ENCODE peak calls at places on chromosomes 7 and 10, in four cellular contexts. One of them, this sample, is unnamed.
A peak's percentile ranks its signal among the peaks of the same experiment; 100 is the strongest.

GRCh38 chr10:110056822-110057221 is 49.0 kb downstream of the ADD3 start:
- DNase-seq in CD4-positive, alpha-beta T cell: no peak
- DNase-seq in pancreas: no peak
- DNase-seq in cardiac fibroblast: peak; percentile 50
- DNase-seq in this sample: no peak

GRCh38 chr7:73646785-73647724 is 20.6 kb upstream of the VPS37D start:
- DNase-seq in CD4-positive, alpha-beta T cell: no peak
- DNase-seq in pancreas: no peak
- DNase-seq in cardiac fibroblast: no peak
- DNase-seq in this sample: no peak

GRCh38 chr10:28945959-28946358 is 268.6 kb downstream of the BAMBI start:
- DNase-seq in CD4-positive, alpha-beta T cell: no peak
- DNase-seq in pancreas: no peak
- DNase-seq in cardiac fibroblast: no peak
- DNase-seq in this sample: no peak

GRCh38 chr7:94449151-94449725 is 54.5 kb downstream of the COL1A2 start:
- DNase-seq in CD4-positive, alpha-beta T cell: no peak
- DNase-seq in pancreas: no peak
- DNase-seq in cardiac fibroblast: peak; percentile 76
- DNase-seq in this sample: peak; percentile 26

GRCh38 chr10:32237644-32238345 is 109.2 kb downstream of the EPC1 start:
- DNase-seq in CD4-positive, alpha-beta T cell: no peak
- DNase-seq in pancreas: no peak
- DNase-seq in cardiac fibroblast: peak; percentile 49
- DNase-seq in this sample: no peak

GRCh38 chr10:97648557-97649404 is 8.3 kb downstream of the PI4K2A start:
- DNase-seq in CD4-positive, alpha-beta T cell: peak; percentile 7
- DNase-seq in pancreas: no peak
- DNase-seq in cardiac fibroblast: peak; percentile 97
- DNase-seq in this sample: peak; percentile 71

GRCh38 chr10:46090258-46090812 is 44.3 kb upstream of the MSMB start:
- DNase-seq in CD4-positive, alpha-beta T cell: no peak
- DNase-seq in pancreas: no peak
- DNase-seq in cardiac fibroblast: no peak
- DNase-seq in this sample: no peak

GRCh38 chr7:44144426-44144967 is 3.4 kb upstream of the MYL7 start:
- DNase-seq in CD4-positive, alpha-beta T cell: no peak
- DNase-seq in pancreas: no peak
- DNase-seq in cardiac fibroblast: no peak
- DNase-seq in this sample: no peak

GRCh38 chr10:117266400-117266799 is 25.5 kb downstream of the SLC18A2 start:
- DNase-seq in CD4-positive, alpha-beta T cell: no peak
- DNase-seq in pancreas: no peak
- DNase-seq in cardiac fibroblast: no peak
- DNase-seq in this sample: no peak

GRCh38 chr7:15016726-15017125 is 114.2 kb upstream of the DGKB start:
- DNase-seq in CD4-positive, alpha-beta T cell: no peak
- DNase-seq in pancreas: no peak
- DNase-seq in cardiac fibroblast: peak; percentile 5
- DNase-seq in this sample: no peak

GRCh38 chr7:28986028-28986427 is 27.9 kb upstream of the TRIL start:
- DNase-seq in CD4-positive, alpha-beta T cell: no peak
- DNase-seq in pancreas: no peak
- DNase-seq in cardiac fibroblast: no peak
- DNase-seq in this sample: no peak

GRCh38 chr7:45624392-45624760 is 50.2 kb downstream of the ADCY1 start:
- DNase-seq in CD4-positive, alpha-beta T cell: no peak
- DNase-seq in pancreas: no peak
- DNase-seq in cardiac fibroblast: no peak
- DNase-seq in this sample: no peak

GRCh38 chr10:118827466-118828155 is 72.8 kb upstream of the CACUL1 start:
- DNase-seq in CD4-positive, alpha-beta T cell: no peak
- DNase-seq in pancreas: no peak
- DNase-seq in cardiac fibroblast: no peak
- DNase-seq in this sample: no peak
- TF ChIP-seq CTCF in CD4-positive, alpha-beta T cell: peak; percentile 8
- TF ChIP-seq CTCF in pancreas: no peak
- TF ChIP-seq CTCF in cardiac fibroblast: peak; percentile 32
- TF ChIP-seq CTCF in this sample: peak; percentile 7

GRCh38 chr10:69513617-69514016 is 59.6 kb downstream of the NEUROG3 start:
- DNase-seq in CD4-positive, alpha-beta T cell: no peak
- DNase-seq in pancreas: no peak
- DNase-seq in cardiac fibroblast: no peak
- DNase-seq in this sample: no peak
- TF ChIP-seq CTCF in CD4-positive, alpha-beta T cell: no peak
- TF ChIP-seq CTCF in pancreas: no peak
- TF ChIP-seq CTCF in cardiac fibroblast: no peak
- TF ChIP-seq CTCF in this sample: no peak

DNA sequence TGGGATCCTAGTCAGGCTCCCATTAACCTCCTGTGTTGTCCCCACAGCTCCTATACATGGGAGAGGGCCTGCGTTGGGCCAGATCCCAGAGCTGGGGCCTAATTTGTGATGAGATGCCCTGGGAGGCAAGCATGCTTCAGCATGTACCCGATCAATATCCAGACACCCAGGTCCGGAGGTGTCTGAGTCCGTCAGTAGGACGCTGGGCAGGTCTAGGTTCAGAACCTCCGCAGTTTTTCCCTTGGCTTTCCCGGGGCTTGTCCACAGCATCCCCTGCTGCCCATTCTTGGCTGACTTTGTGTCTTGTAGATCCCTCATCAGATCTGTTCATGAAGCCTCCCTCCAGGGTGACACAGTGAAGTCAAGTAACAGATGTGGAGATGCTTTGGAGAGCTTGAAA is 32.7 kb upstream of the RBAK start:
- DNase-seq in CD4-positive, alpha-beta T cell: no peak
- DNase-seq in pancreas: no peak
- DNase-seq in cardiac fibroblast: no peak
- DNase-seq in this sample: no peak
- TF ChIP-seq CTCF in CD4-positive, alpha-beta T cell: no peak
- TF ChIP-seq CTCF in pancreas: no peak
- TF ChIP-seq CTCF in cardiac fibroblast: no peak
- TF ChIP-seq CTCF in this sample: no peak

GRCh38 chr7:119935418-119936025 is 337.5 kb upstream of the KCND2 start:
- DNase-seq in CD4-positive, alpha-beta T cell: no peak
- DNase-seq in pancreas: no peak
- DNase-seq in cardiac fibroblast: peak; percentile 77
- DNase-seq in this sample: peak; percentile 11

GRCh38 chr7:119936876-119937275 is 336.1 kb upstream of the KCND2 start:
- DNase-seq in CD4-positive, alpha-beta T cell: no peak
- DNase-seq in pancreas: no peak
- DNase-seq in cardiac fibroblast: no peak
- DNase-seq in this sample: no peak

DNA sequence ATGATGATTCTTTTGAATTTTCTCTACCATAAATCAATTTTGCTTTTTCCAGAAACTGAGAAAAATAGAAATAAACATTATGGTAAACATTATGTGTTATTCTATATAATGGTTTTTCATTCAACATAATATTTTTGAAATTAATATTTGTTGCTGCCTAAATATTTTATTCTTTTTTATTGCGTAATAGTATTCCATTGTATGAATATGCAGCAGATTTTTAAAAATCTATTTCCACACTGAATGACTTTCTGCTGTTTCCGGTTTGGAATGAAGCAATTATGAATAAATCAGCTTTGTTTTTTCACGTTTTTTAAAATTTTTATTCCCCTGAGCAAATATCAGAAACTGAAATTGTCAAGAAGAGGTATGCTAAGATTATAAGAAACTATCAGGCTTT is 335.2 kb upstream of the KCND2 start:
- DNase-seq in CD4-positive, alpha-beta T cell: no peak
- DNase-seq in pancreas: no peak
- DNase-seq in cardiac fibroblast: no peak
- DNase-seq in this sample: no peak
- TF ChIP-seq CTCF in CD4-positive, alpha-beta T cell: no peak
- TF ChIP-seq CTCF in pancreas: no peak
- TF ChIP-seq CTCF in cardiac fibroblast: no peak
- TF ChIP-seq CTCF in this sample: no peak

GRCh38 chr10:8979976-8980375 is 925.5 kb downstream of the GATA3 start:
- DNase-seq in CD4-positive, alpha-beta T cell: no peak
- DNase-seq in pancreas: no peak
- DNase-seq in cardiac fibroblast: no peak
- DNase-seq in this sample: no peak
- TF ChIP-seq CTCF in CD4-positive, alpha-beta T cell: no peak
- TF ChIP-seq CTCF in pancreas: no peak
- TF ChIP-seq CTCF in cardiac fibroblast: no peak
- TF ChIP-seq CTCF in this sample: no peak

DNA sequence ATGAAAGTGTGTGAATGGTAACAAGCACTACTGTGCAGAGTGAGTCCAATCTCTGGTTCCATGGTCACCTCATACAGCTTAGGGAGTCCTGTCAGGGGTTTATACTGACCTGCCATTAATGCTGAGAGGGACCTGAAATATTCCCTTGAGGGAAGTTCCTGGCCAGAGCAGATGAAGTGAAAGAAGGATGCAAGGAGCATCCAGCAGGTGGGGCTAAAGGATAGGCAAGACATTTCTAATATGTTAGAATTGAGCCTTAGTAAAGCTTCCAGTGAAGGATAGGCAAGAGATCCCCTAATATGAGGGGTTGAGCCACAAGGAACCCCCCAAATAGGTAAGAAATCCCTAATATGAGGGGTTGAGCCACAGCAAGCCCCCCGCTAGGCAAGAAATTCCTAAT is 25.5 kb upstream of the FAM221A start:
- DNase-seq in CD4-positive, alpha-beta T cell: no peak
- DNase-seq in pancreas: peak; percentile 50
- DNase-seq in cardiac fibroblast: peak; percentile 47
- DNase-seq in this sample: no peak
- TF ChIP-seq CTCF in CD4-positive, alpha-beta T cell: no peak
- TF ChIP-seq CTCF in pancreas: peak; percentile 25
- TF ChIP-seq CTCF in cardiac fibroblast: peak; percentile 42
- TF ChIP-seq CTCF in this sample: no peak

DNA sequence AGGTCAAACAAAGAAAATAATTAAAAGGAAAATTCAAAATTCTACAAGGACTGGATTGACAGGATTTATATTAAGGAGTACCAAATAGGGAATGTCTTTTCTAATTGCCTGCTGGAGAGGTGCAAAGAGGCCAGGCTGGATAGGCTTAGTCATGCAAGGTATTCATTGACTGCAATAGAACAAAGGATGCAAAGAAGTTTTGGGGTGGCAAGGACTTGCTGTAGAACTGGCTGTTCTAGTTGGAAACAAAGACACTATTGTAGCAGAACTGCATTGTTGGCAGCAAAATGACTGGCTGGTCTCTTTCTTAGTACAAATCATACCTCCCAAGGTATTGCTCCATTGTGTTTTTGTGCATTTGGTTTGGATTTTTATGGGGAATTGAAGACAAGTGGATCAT is 10.1 kb downstream of the ITGB8 start:
- DNase-seq in CD4-positive, alpha-beta T cell: no peak
- DNase-seq in pancreas: peak; percentile 42
- DNase-seq in cardiac fibroblast: peak; percentile 38
- DNase-seq in this sample: no peak
- TF ChIP-seq CTCF in CD4-positive, alpha-beta T cell: no peak
- TF ChIP-seq CTCF in pancreas: no peak
- TF ChIP-seq CTCF in cardiac fibroblast: no peak
- TF ChIP-seq CTCF in this sample: no peak

GRCh38 chr7:117401293-117402002 is 25.8 kb downstream of the ASZ1 start:
- DNase-seq in CD4-positive, alpha-beta T cell: no peak
- DNase-seq in pancreas: no peak
- DNase-seq in cardiac fibroblast: peak; percentile 19
- DNase-seq in this sample: no peak

GRCh38 chr7:117395743-117396142 is 31.6 kb downstream of the ASZ1 start:
- DNase-seq in CD4-positive, alpha-beta T cell: no peak
- DNase-seq in pancreas: no peak
- DNase-seq in cardiac fibroblast: no peak
- DNase-seq in this sample: no peak

GRCh38 chr7:117403737-117404136 is 23.6 kb downstream of the ASZ1 start:
- DNase-seq in CD4-positive, alpha-beta T cell: no peak
- DNase-seq in pancreas: no peak
- DNase-seq in cardiac fibroblast: no peak
- DNase-seq in this sample: no peak

GRCh38 chr7:117402109-117402508 is 25.2 kb downstream of the ASZ1 start:
- DNase-seq in CD4-positive, alpha-beta T cell: no peak
- DNase-seq in pancreas: no peak
- DNase-seq in cardiac fibroblast: peak; percentile 29
- DNase-seq in this sample: no peak

GRCh38 chr7:117399820-117400422 is 27.4 kb downstream of the ASZ1 start:
- DNase-seq in CD4-positive, alpha-beta T cell: no peak
- DNase-seq in pancreas: no peak
- DNase-seq in cardiac fibroblast: peak; percentile 15
- DNase-seq in this sample: peak; percentile 10
- TF ChIP-seq CTCF in CD4-positive, alpha-beta T cell: no peak
- TF ChIP-seq CTCF in pancreas: no peak
- TF ChIP-seq CTCF in cardiac fibroblast: peak; percentile 30
- TF ChIP-seq CTCF in this sample: peak; percentile 37